ENCODE peak calls at places on chromosomes 16 and 17, in four cellular contexts. One of them, this sample, is unnamed.
A peak's percentile ranks its signal among the peaks of the same experiment; 100 is the strongest.

GRCh38 chr17:79757140-79757745 is 20.7 kb upstream of the CBX2 start:
- DNase-seq in EL: no peak
- DNase-seq in uterus: no peak
- DNase-seq in GM18507: no peak
- DNase-seq in this sample: no peak

GRCh38 chr16:14284930-14285541 is 213.9 kb downstream of the MRTFB start:
- DNase-seq in EL: no peak
- DNase-seq in uterus: no peak
- DNase-seq in GM18507: no peak
- DNase-seq in this sample: no peak

GRCh38 chr17:28925912-28926365 is 23.1 kb upstream of the DHRS13 start:
- DNase-seq in EL: peak; percentile 85
- DNase-seq in GM18507: no peak
- DNase-seq in uterus: no peak
- DNase-seq in this sample: peak; percentile 90

GRCh38 chr16:83727751-83728352 is 79.9 kb upstream of the HSBP1 start:
- DNase-seq in GM18507: no peak
- DNase-seq in EL: no peak
- DNase-seq in uterus: no peak
- DNase-seq in this sample: no peak

GRCh38 chr16:47731252-47731651 is 270.1 kb downstream of the PHKB start:
- DNase-seq in GM18507: no peak
- DNase-seq in EL: peak; percentile 83
- DNase-seq in uterus: no peak
- DNase-seq in this sample: no peak

GRCh38 chr17:7767425-7768021 is 50.0 kb downstream of the DNAH2 start:
- DNase-seq in uterus: no peak
- DNase-seq in EL: no peak
- DNase-seq in GM18507: no peak
- DNase-seq in this sample: no peak

GRCh38 chr17:42001729-42002128 is 15.5 kb downstream of the DNAJC7 start:
- DNase-seq in uterus: no peak
- DNase-seq in EL: no peak
- DNase-seq in GM18507: no peak
- DNase-seq in this sample: no peak

GRCh38 chr16:17377360-17378324 is 93.1 kb downstream of the XYLT1 start:
- DNase-seq in EL: no peak
- DNase-seq in uterus: peak; percentile 52
- DNase-seq in GM18507: no peak
- DNase-seq in this sample: no peak

GRCh38 chr17:13750783-13751484 is 149.2 kb upstream of the HS3ST3A1 start:
- DNase-seq in EL: peak; percentile 39
- DNase-seq in uterus: no peak
- DNase-seq in GM18507: no peak
- DNase-seq in this sample: no peak

GRCh38 chr17:32497431-32498205 is 10.8 kb downstream of the CDK5R1 start:
- DNase-seq in EL: peak; percentile 66
- DNase-seq in uterus: no peak
- DNase-seq in GM18507: no peak
- DNase-seq in this sample: no peak

GRCh38 chr17:39450051-39450450 is 1.0 kb downstream of the MED1 start:
- DNase-seq in uterus: no peak
- DNase-seq in GM18507: no peak
- DNase-seq in EL: no peak
- DNase-seq in this sample: no peak

GRCh38 chr17:75691371-75692290 is 24.5 kb downstream of the SAP30BP start:
- DNase-seq in uterus: no peak
- DNase-seq in EL: peak; percentile 63
- DNase-seq in GM18507: no peak
- DNase-seq in this sample: no peak

GRCh38 chr17:21345236-21345635 is 30.9 kb upstream of the KCNJ12 start:
- DNase-seq in GM18507: no peak
- DNase-seq in uterus: no peak
- DNase-seq in EL: peak; percentile 20
- DNase-seq in this sample: no peak

GRCh38 chr17:76725580-76726230 is 701 bp downstream of the JMJD6 start:
- DNase-seq in uterus: peak; percentile 68
- DNase-seq in EL: peak; percentile 53
- DNase-seq in GM18507: peak; percentile 53
- DNase-seq in this sample: peak; percentile 68

GRCh38 chr17:71413935-71414334 is 706.9 kb upstream of the SOX9 start:
- DNase-seq in EL: no peak
- DNase-seq in GM18507: no peak
- DNase-seq in uterus: no peak
- DNase-seq in this sample: no peak

GRCh38 chr16:22055881-22056280 is 36.5 kb upstream of the VWA3A start:
- DNase-seq in uterus: no peak
- DNase-seq in EL: no peak
- DNase-seq in GM18507: no peak
- DNase-seq in this sample: no peak

GRCh38 chr17:49963626-49964538 is 5.1 kb upstream of the DLX4 start:
- DNase-seq in EL: no peak
- DNase-seq in uterus: no peak
- DNase-seq in GM18507: no peak
- DNase-seq in this sample: no peak

GRCh38 chr17:38671939-38672720 is 2.6 kb downstream of the EPOP start:
- DNase-seq in uterus: no peak
- DNase-seq in GM18507: no peak
- DNase-seq in EL: no peak
- DNase-seq in this sample: no peak

GRCh38 chr17:78822552-78822951 is 18.1 kb downstream of the USP36 start:
- DNase-seq in GM18507: no peak
- DNase-seq in EL: peak; percentile 100
- DNase-seq in uterus: no peak
- DNase-seq in this sample: no peak

GRCh38 chr17:37824534-37825485 is 80.0 kb upstream of the HNF1B start:
- DNase-seq in GM18507: no peak
- DNase-seq in uterus: no peak
- DNase-seq in EL: peak; percentile 96
- DNase-seq in this sample: no peak

GRCh38 chr17:2023692-2024571 is 1.2 kb downstream of the RTN4RL1 start:
- DNase-seq in GM18507: no peak
- DNase-seq in uterus: peak; percentile 61
- DNase-seq in EL: peak; percentile 44
- DNase-seq in this sample: peak; percentile 62

GRCh38 chr17:81049973-81050551 is 15.1 kb downstream of the BAIAP2 start:
- DNase-seq in EL: peak; percentile 33
- DNase-seq in GM18507: no peak
- DNase-seq in uterus: no peak
- DNase-seq in this sample: no peak

GRCh38 chr16:21952040-21952792 is 945 bp upstream of the UQCRC2 start:
- DNase-seq in uterus: peak; percentile 58
- DNase-seq in GM18507: peak; percentile 11
- DNase-seq in EL: peak; percentile 71
- DNase-seq in this sample: peak; percentile 78

GRCh38 chr16:57268804-57269800 is 15.4 kb downstream of the PLLP start:
- DNase-seq in uterus: no peak
- DNase-seq in EL: no peak
- DNase-seq in GM18507: no peak
- DNase-seq in this sample: no peak

GRCh38 chr16:48499822-48500440 is 110.0 kb downstream of the N4BP1 start:
- DNase-seq in GM18507: no peak
- DNase-seq in EL: peak; percentile 65
- DNase-seq in uterus: peak; percentile 72
- DNase-seq in this sample: no peak

GRCh38 chr17:81295678-81296381 is 723 bp upstream of the SLC38A10 start:
- DNase-seq in uterus: peak; percentile 41
- DNase-seq in GM18507: no peak
- DNase-seq in EL: peak; percentile 47
- DNase-seq in this sample: peak; percentile 68

GRCh38 chr17:21466550-21466949 is 90.4 kb downstream of the KCNJ12 start:
- DNase-seq in EL: no peak
- DNase-seq in uterus: no peak
- DNase-seq in GM18507: no peak
- DNase-seq in this sample: no peak

This sample was measured in central memory CD4-positive, alpha-beta T cell.